ENCODE peak calls at places on chromosomes 13 and 19, in nine cellular contexts. F, H, G, B, A, R, U, K and D are unnamed samples.

GRCh38 chr13:105612541-105612940 is 922.9 kb downstream of the EFNB2 start:
- DNase-seq in R (no peak), G (no peak), K (no peak), A (no peak), F (no peak), B (no peak), H (no peak), U (no peak), D (no peak)

GRCh38 chr13:96792736-96793444 is 201.4 kb downstream of the OXGR1 start:
- DNase-seq in B (no peak), U (no peak), K (peak), H (no peak), F (no peak), G (no peak), A (no peak), R (no peak), D (no peak)

GRCh38 chr19:17794731-17795494 is at the start of gene B3GNT3:
- DNase-seq in K (no peak), H (peak), B (no peak), F (peak), U (no peak), G (no peak), A (no peak), R (no peak), D (peak)

GRCh38 chr13:99165753-99166587 is 34.7 kb upstream of the UBAC2 start:
- DNase-seq in H (no peak), R (no peak), K (no peak), F (no peak), A (no peak), G (no peak), U (no peak), B (no peak), D (no peak)

GRCh38 chr13:31625115-31625514 is 114.2 kb upstream of the RXFP2 start:
- DNase-seq in B (no peak), F (no peak), H (no peak), A (no peak), R (peak), K (peak), G (no peak), U (no peak), D (no peak)

GRCh38 chr19:35797663-35798062 is 15.0 kb downstream of the PRODH2 start:
- DNase-seq in H (peak), B (no peak), U (no peak), G (no peak), A (no peak), R (no peak), K (no peak), F (no peak), D (no peak)

GRCh38 chr19:15251749-15252397 is 19.6 kb upstream of the EPHX3 start:
- DNase-seq in U (peak), F (peak), R (peak), G (peak), K (peak), B (no peak), A (peak), H (peak), D (no peak)

GRCh38 chr19:6250024-6250605 is 29.7 kb downstream of the MLLT1 start:
- DNase-seq in A (no peak), F (peak), G (no peak), B (no peak), R (peak), H (no peak), K (peak), U (no peak), D (no peak)

GRCh38 chr13:72536668-72537399 is 190.6 kb downstream of the MZT1 start:
- DNase-seq in A (no peak), G (no peak), U (no peak), R (no peak), H (no peak), K (no peak), F (no peak), B (no peak), D (no peak)

GRCh38 chr19:42480335-42481095 is 37.8 kb upstream of the CXCL17 start:
- DNase-seq in H (no peak), K (peak), A (no peak), G (no peak), R (peak), F (peak), U (no peak), B (no peak), D (no peak)

GRCh38 chr19:33022472-33023116 is 42.1 kb downstream of the RHPN2 start:
- DNase-seq in K (no peak), G (no peak), H (no peak), U (no peak), R (no peak), A (no peak), B (no peak), F (no peak), D (no peak)

GRCh38 chr13:75236774-75237173 is 245.2 kb downstream of the TBC1D4 start:
- DNase-seq in F (no peak), G (no peak), U (no peak), H (no peak), K (peak), A (no peak), B (no peak), R (no peak), D (no peak)

GRCh38 chr19:1907563-1908363 is 2.6 kb downstream of the ADAT3 start:
- DNase-seq in R (no peak), F (no peak), A (no peak), K (no peak), G (no peak), H (peak), U (no peak), B (no peak), D (no peak)

GRCh38 chr19:1904385-1905070 is 671 bp upstream of the ADAT3 start:
- DNase-seq in B (peak), H (no peak), G (no peak), F (peak), R (no peak), A (no peak), U (no peak), K (no peak), D (no peak)

GRCh38 chr19:1905071-1905862 is at the start of the genes ADAT3 and SCAMP4:
- DNase-seq in G (peak), H (peak), R (peak), A (peak), F (peak), B (peak), U (peak), K (peak), D (peak)

GRCh38 chr19:1906985-1907562 is 1.9 kb downstream of the ADAT3 start:
- DNase-seq in G (no peak), R (no peak), B (no peak), U (no peak), K (no peak), F (no peak), H (no peak), A (no peak), D (no peak)

GRCh38 chr19:1905863-1906375 is 720 bp downstream of the ADAT3 start:
- DNase-seq in H (no peak), U (no peak), G (no peak), R (no peak), K (no peak), B (no peak), A (no peak), F (no peak), D (no peak)
- TF ChIP-seq CTCF in H (no peak), U (no peak), G (no peak), R (no peak), K (no peak), B (no peak), A (no peak), F (no peak), D (no peak)

GRCh38 chr19:55488986-55489710 is 912 bp downstream of the SSC5D start:
- DNase-seq in F (no peak), G (peak), R (peak), B (no peak), H (peak), U (no peak), K (peak), A (no peak), D (no peak)
- H3K4me3 ChIP-seq in F (no peak), G (no peak), R (peak), B (no peak), H (no peak), U (no peak), K (no peak), A (no peak), D (no peak)

GRCh38 chr13:71244181-71244580 is 622.8 kb downstream of the DACH1 start:
- DNase-seq in A (no peak), K (no peak), F (no peak), U (no peak), G (no peak), R (no peak), H (no peak), B (no peak), D (no peak)
- TF ChIP-seq CTCF in A (no peak), K (no peak), F (no peak), U (no peak), G (no peak), R (no peak), H (no peak), B (no peak), D (no peak)

GRCh38 chr19:51901860-51902259 is 3.0 kb downstream of the ZNF649 start:
- DNase-seq in K (no peak), H (no peak), R (no peak), B (no peak), U (no peak), A (no peak), G (no peak), F (no peak), D (no peak)
- H3K4me3 ChIP-seq in K (no peak), H (no peak), R (no peak), B (no peak), U (no peak), A (no peak), G (no peak), F (no peak), D (no peak)

DNA sequence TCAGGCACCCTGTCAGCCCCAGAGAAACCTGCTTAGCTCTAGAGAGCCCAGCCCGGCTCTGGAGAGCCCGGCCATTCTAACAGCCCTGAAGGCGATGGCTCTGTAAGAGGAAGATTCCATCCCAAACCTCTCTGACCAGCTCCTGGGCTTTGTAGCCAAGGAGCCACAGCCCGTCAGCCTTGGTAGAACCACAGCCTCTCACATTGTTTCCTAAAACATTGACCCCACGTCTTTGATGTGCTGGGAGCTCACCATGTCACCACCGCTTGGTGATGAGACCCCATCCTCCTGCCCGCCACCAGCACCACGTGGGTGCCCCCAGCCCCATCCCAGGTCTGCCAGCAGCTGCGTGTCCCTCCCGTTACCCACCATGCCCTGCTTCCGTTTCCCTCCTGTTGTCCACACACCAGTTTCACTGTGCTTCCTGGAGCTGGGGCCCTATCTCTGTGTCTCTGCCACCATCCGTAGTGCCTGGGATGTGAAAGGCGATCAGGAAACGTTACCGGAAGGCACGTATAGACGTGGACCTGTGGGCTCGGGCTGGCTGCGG is 94.2 kb upstream of the MCF2L start:
- DNase-seq in H (no peak), G (no peak), B (no peak), A (no peak), U (no peak), R (no peak), K (no peak), F (no peak), D (no peak)
- TF ChIP-seq CTCF in H (no peak), G (no peak), B (no peak), A (no peak), U (no peak), R (no peak), K (no peak), F (no peak), D (no peak)

DNA sequence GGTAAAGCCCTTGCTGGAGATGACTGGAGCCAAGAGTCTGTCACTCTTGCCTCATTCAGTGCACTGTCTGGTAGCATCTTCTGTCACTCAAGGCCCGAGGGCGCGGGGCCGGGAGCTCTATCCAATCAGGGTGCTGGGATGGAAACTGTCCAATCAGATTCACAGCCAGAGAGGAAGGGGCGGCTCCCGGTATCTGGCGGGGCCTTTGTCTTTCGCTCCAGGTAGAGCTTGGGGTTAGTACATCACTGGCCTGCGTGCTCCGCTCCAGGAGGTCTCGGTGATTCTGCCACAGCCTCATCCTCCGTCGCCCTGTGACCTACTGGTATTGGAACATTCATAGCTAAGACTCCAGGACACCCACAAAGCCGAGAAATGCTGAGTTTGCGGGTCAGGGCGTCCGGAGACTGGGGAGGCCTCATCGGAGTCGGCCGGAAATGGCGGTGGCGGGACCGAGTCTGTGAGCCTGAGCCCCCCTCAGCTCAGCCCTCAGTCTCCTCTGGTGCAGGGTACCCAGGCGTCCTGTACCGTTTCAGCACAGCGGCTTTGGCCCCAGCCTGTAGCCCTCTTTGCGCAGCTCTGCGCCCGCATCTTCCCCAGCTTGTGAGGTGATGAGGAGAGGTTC is 20.6 kb upstream of the ZNF430 start:
- DNase-seq in K (peak), B (peak), F (peak), H (peak), U (peak), A (peak), G (peak), R (peak), D (peak)
- H3K4me3 ChIP-seq in K (peak), B (peak), F (peak), H (peak), U (peak), A (peak), G (peak), R (peak), D (peak)

DNA sequence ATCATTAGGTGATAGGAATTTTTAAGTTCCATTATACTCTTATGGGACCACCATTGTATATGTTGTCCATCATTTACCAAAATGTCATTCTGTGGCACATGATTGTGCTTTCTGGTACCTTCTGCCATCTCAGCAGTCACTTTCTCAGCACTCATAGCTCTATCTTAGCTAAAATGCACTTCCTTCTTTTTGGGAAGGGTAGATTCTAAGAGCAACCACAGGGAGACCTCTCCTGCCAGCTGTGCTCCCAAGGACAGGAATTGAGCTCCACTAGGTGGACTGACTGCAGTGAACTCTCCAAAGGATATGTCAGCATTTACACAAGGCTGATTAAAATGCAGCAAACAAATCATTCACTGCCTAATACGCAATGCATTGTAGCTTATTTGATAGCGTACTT is 91.8 kb upstream of the OBI1 start:
- DNase-seq in A (no peak), K (no peak), F (no peak), U (no peak), H (no peak), G (no peak), B (no peak), R (no peak), D (no peak)
- TF ChIP-seq CTCF in A (no peak), K (no peak), F (no peak), U (no peak), H (no peak), G (no peak), B (no peak), R (no peak), D (no peak)